ENCODE peak calls at places on chromosomes 6 and 20, in four cellular contexts. I is HTR-8/SVneo; M is hepatocyte; U is stimulated activated CD4-positive, alpha-beta T cell treated with anti-CD3 and anti-CD28 coated beads, Interleukin-4, amount 100 ng/mL, for 4 hours. Y is an unnamed sample.

GRCh38 chr6:87514831-87515230 is 42.1 kb downstream of the SLC35A1 start:
- DNase-seq in U (no peak), I (no peak), M (no peak), Y (no peak)

GRCh38 chr20:41395669-41396664 is 29.3 kb upstream of the EMILIN3 start:
- DNase-seq in M (no peak), I (no peak), U (no peak), Y (no peak)

GRCh38 chr6:89940225-89941027 is 46.2 kb downstream of the GJA10 start:
- DNase-seq in M (peak), I (peak), U (peak), Y (peak)

GRCh38 chr6:159085396-159085895 is 40.7 kb upstream of the TAGAP start:
- DNase-seq in M (no peak), U (no peak), I (no peak), Y (no peak)

GRCh38 chr6:15464211-15464725 is 198.6 kb downstream of the DTNBP1 start:
- DNase-seq in I (no peak), U (peak), M (no peak), Y (no peak)

GRCh38 chr6:37354526-37355384 is 972 bp downstream of the RNF8 start:
- DNase-seq in U (peak), M (peak), I (peak), Y (no peak)

GRCh38 chr6:154485784-154486183 is 24.7 kb downstream of the CNKSR3 start:
- DNase-seq in M (no peak), U (no peak), I (no peak), Y (no peak)

GRCh38 chr6:108838101-108838717 is 10.0 kb upstream of the ARMC2 start:
- DNase-seq in I (no peak), U (no peak), M (peak), Y (no peak)

GRCh38 chr20:58432190-58432954 is 43.3 kb downstream of the VAPB start:
- DNase-seq in I (no peak), U (no peak), M (no peak), Y (no peak)

GRCh38 chr6:56263586-56264295 is 16.4 kb upstream of the COL21A1 start:
- DNase-seq in I (no peak), M (no peak), U (no peak), Y (no peak)

GRCh38 chr6:79077680-79078056 is 386 bp downstream of the PHIP start:
- DNase-seq in M (peak), I (peak), U (no peak), Y (no peak)

GRCh38 chr20:49420811-49421295 is 61.6 kb downstream of the KCNB1 start:
- DNase-seq in I (no peak), M (no peak), U (no peak), Y (no peak)

GRCh38 chr20:37511605-37512275 is 9.3 kb upstream of the NNAT start:
- DNase-seq in I (no peak), M (no peak), U (no peak), Y (no peak)

GRCh38 chr6:117432273-117432672 is 6.5 kb upstream of the ROS1 start:
- DNase-seq in I (no peak), M (no peak), U (no peak), Y (no peak)

GRCh38 chr20:48238326-48238725 is 453.0 kb upstream of the SULF2 start:
- DNase-seq in I (no peak), U (no peak), M (no peak), Y (no peak)

GRCh38 chr6:47153066-47153755 is 111.1 kb upstream of the ADGRF1 start:
- DNase-seq in M (no peak), I (no peak), U (no peak), Y (no peak)

GRCh38 chr20:32241807-32242206 is 34.1 kb downstream of the POFUT1 start:
- DNase-seq in M (no peak), I (no peak), U (no peak), Y (no peak)

GRCh38 chr6:153790881-153791473 is 248.1 kb upstream of the OPRM1 start:
- DNase-seq in I (no peak), U (no peak), M (peak), Y (peak)

GRCh38 chr6:18395177-18395850 is 8.2 kb downstream of the RNF144B start:
- DNase-seq in U (no peak), I (no peak), M (no peak), Y (no peak)

GRCh38 chr6:166780284-166780683 is 153.2 kb upstream of the RPS6KA2 start:
- DNase-seq in I (no peak), M (no peak), U (no peak), Y (no peak)

GRCh38 chr6:52609968-52610367 is 33.1 kb upstream of the TRAM2 start:
- DNase-seq in M (no peak), I (no peak), U (no peak), Y (no peak)

GRCh38 chr6:47278545-47278944 is 31.2 kb downstream of the TNFRSF21 start:
- DNase-seq in U (no peak), M (peak), I (no peak), Y (no peak)

GRCh38 chr6:101401792-101402617 is 8.5 kb downstream of the GRIK2 start:
- DNase-seq in I (no peak), M (peak), U (no peak), Y (peak)

GRCh38 chr6:13447949-13448724 is 39.3 kb downstream of the GFOD1 start:
- DNase-seq in I (no peak), M (no peak), U (no peak), Y (no peak)

GRCh38 chr6:100103936-100104335 is 109.9 kb upstream of the MCHR2 start:
- DNase-seq in I (no peak), M (no peak), U (no peak), Y (no peak)

GRCh38 chr20:32168184-32168910 is 39.2 kb downstream of the PLAGL2 start:
- DNase-seq in U (no peak), M (no peak), I (peak), Y (no peak)

GRCh38 chr6:153599901-153600300 is 439.1 kb upstream of the OPRM1 start:
- DNase-seq in M (no peak), U (no peak), I (no peak), Y (no peak)

GRCh38 chr6:91681341-91681740 is 1094.5 kb upstream of the MAP3K7 start:
- DNase-seq in I (no peak), U (no peak), M (no peak), Y (no peak)

GRCh38 chr20:57025261-57025660 is 241.2 kb downstream of the BMP7 start:
- DNase-seq in M (no peak), I (no peak), U (no peak), Y (no peak)

GRCh38 chr6:26125015-26125690 is 37.9 kb downstream of the HFE start:
- DNase-seq in I (no peak), U (no peak), M (no peak), Y (no peak)

GRCh38 chr6:1197309-1197708 is 114.6 kb upstream of the FOXQ1 start:
- DNase-seq in I (no peak), U (no peak), M (no peak), Y (no peak)

GRCh38 chr6:32210191-32210601 is 13.7 kb downstream of the NOTCH4 start:
- DNase-seq in M (no peak), U (no peak), I (no peak), Y (no peak)

GRCh38 chr6:108779521-108779920 is 68.7 kb upstream of the ARMC2 start:
- DNase-seq in I (no peak), M (no peak), U (no peak), Y (no peak)